ENCODE peak calls at places on chromosomes 2 and 18, in seven cellular contexts. T is RWPE1, Q is choroid plexus epithelial cell, H is AG10803, V is cardiac muscle cell, R is heart left ventricle, A is GM12865. N is an unnamed sample.

GRCh38 chr18:21664069-21664468 is 40.5 kb downstream of the ABHD3 start:
- DNase-seq in V (no peak), Q (no peak), A (no peak), T (no peak), R (no peak), H (no peak), N (no peak)

GRCh38 chr2:16115881-16116830 is 175.8 kb downstream of the MYCN start:
- DNase-seq in R (no peak), A (no peak), V (no peak), Q (no peak), H (no peak), T (no peak), N (no peak)

GRCh38 chr2:239262484-239263230 is 138.2 kb downstream of the HDAC4 start:
- DNase-seq in V (no peak), H (no peak), T (no peak), R (peak), Q (no peak), A (no peak), N (no peak)

GRCh38 chr2:179898873-179899272 is 37.5 kb upstream of the ZNF385B start:
- DNase-seq in T (no peak), A (peak), Q (peak), V (peak), H (peak), R (no peak), N (no peak)

GRCh38 chr2:492178-492577 is 185.0 kb downstream of the TMEM18 start:
- DNase-seq in A (no peak), R (no peak), Q (no peak), T (no peak), H (no peak), V (no peak), N (no peak)

GRCh38 chr2:157894694-157895450 is 18.7 kb upstream of the ACVR1 start:
- DNase-seq in V (no peak), Q (peak), A (no peak), T (peak), R (no peak), H (peak), N (no peak)

GRCh38 chr2:150625300-150625699 is 137.8 kb upstream of the RND3 start:
- DNase-seq in Q (no peak), A (no peak), H (no peak), T (no peak), V (no peak), R (no peak), N (no peak)

GRCh38 chr18:47978603-47979002 is 48.1 kb upstream of the SMAD2 start:
- DNase-seq in H (no peak), R (no peak), V (no peak), T (no peak), Q (no peak), A (no peak), N (no peak)

GRCh38 chr2:72757177-72757775 is 68.6 kb downstream of the EXOC6B start:
- DNase-seq in R (no peak), T (peak), V (peak), A (no peak), Q (peak), H (peak), N (no peak)

GRCh38 chr2:168157926-168158325 is 89.5 kb downstream of the STK39 start:
- DNase-seq in A (no peak), V (no peak), T (peak), Q (no peak), R (no peak), H (no peak), N (no peak)

GRCh38 chr2:96763511-96764252 is 3.0 kb downstream of the CNNM4 start:
- DNase-seq in H (no peak), Q (no peak), T (peak), R (no peak), A (no peak), V (peak), N (peak)

GRCh38 chr18:24009651-24010333 is 4.8 kb upstream of the TTC39C start:
- DNase-seq in V (no peak), T (no peak), R (no peak), A (peak), H (no peak), Q (no peak), N (no peak)

GRCh38 chr18:74476154-74476553 is 19.0 kb upstream of the DIPK1C start:
- DNase-seq in V (peak), H (no peak), T (no peak), A (no peak), Q (peak), R (peak), N (no peak)

GRCh38 chr18:62898359-62898758 is 183.0 kb downstream of the PHLPP1 start:
- DNase-seq in H (no peak), A (peak), R (no peak), Q (no peak), V (no peak), T (no peak), N (peak)

GRCh38 chr2:162060522-162060921 is 13.5 kb downstream of the DPP4 start:
- DNase-seq in H (no peak), T (no peak), Q (no peak), R (no peak), V (no peak), A (no peak), N (no peak)

GRCh38 chr2:200311139-200311538 is 4.6 kb downstream of the SPATS2L start:
- DNase-seq in Q (no peak), A (no peak), R (no peak), T (no peak), V (no peak), H (no peak), N (no peak)

GRCh38 chr2:69131983-69132675 is 119.2 kb downstream of the ANTXR1 start:
- DNase-seq in V (no peak), R (no peak), T (no peak), H (no peak), A (no peak), Q (no peak), N (no peak)

GRCh38 chr2:240397924-240398611 is 37.4 kb upstream of the GPC1 start:
- DNase-seq in Q (peak), R (peak), T (no peak), H (peak), V (no peak), A (no peak), N (no peak)

GRCh38 chr2:172947461-172947860 is 128.2 kb upstream of the MAP3K20 start:
- DNase-seq in Q (no peak), V (no peak), H (no peak), A (no peak), T (no peak), R (no peak), N (no peak)

GRCh38 chr2:134325696-134326095 is 71.8 kb downstream of the MGAT5 start:
- DNase-seq in A (no peak), R (no peak), Q (no peak), T (no peak), H (no peak), V (no peak), N (no peak)

GRCh38 chr2:162220438-162220837 is 22.8 kb downstream of the FAP start:
- DNase-seq in V (no peak), Q (no peak), R (no peak), H (no peak), T (no peak), A (no peak), N (no peak)

GRCh38 chr2:4866198-4866597 is 826.0 kb upstream of the SOX11 start:
- DNase-seq in A (no peak), H (no peak), T (no peak), V (no peak), Q (no peak), R (no peak), N (no peak)

DNA sequence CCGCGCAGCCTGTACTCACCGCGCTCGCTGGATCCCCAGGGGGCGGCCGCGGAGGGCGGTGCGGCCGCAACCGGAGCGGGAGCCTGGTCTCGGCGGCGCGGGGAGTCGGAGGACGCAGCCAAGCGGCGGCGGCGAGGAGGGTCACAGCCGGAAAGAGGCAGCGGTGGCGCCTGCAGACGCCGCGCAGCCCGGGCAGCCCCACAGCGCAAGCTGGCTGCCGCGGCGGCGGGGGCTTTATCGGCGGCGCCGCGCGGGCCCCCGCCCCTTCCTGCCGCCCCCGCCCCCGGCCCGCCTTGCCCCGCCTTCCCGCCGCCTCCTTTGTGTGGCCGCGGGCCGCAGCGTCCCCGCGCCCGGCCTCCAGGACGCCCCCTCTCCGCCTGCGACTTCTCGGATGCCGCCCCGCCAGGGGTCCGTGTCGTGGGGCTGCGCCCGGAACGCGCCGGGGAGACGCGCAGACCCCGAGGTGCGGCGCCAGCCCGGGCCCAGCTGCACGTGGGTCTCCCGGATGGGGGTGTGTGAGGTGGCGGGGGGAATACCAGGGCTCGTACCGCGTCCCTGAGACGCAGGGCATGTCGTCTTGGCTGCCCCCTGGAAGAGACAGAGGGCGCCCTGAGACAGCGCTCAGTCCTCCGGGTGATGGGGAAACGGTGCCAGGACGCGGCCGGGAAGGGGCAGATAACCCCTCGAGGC is at the start of gene SERPINE2:
- DNase-seq in A (peak), H (peak), V (peak), R (peak), Q (peak), T (peak), N (peak)
- TF ChIP-seq CTCF in A (no peak), H (peak), V (peak), R (no peak), Q (peak), T (peak), N (peak)

GRCh38 chr18:36448384-36449290 is 151.1 kb downstream of the FHOD3 start:
- DNase-seq in T (no peak), H (no peak), A (no peak), Q (peak), V (no peak), R (peak), N (no peak)
- TF ChIP-seq CTCF in T (no peak), H (no peak), A (no peak), Q (no peak), V (no peak), R (no peak), N (no peak)

GRCh38 chr2:108604196-108604595 is 69.9 kb downstream of the LIMS1 start:
- DNase-seq in V (no peak), R (no peak), T (no peak), Q (peak), A (no peak), H (no peak), N (no peak)

GRCh38 chr2:108611021-108611420 is 76.8 kb downstream of the LIMS1 start:
- DNase-seq in R (no peak), T (no peak), A (peak), V (no peak), Q (no peak), H (no peak), N (peak)

GRCh38 chr2:108605947-108606346 is 71.7 kb downstream of the LIMS1 start:
- DNase-seq in A (peak), R (no peak), H (no peak), V (no peak), T (no peak), Q (no peak), N (no peak)

GRCh38 chr2:108612153-108612513 is 77.9 kb downstream of the LIMS1 start:
- DNase-seq in A (peak), Q (no peak), T (no peak), V (no peak), H (peak), R (no peak), N (peak)

DNA sequence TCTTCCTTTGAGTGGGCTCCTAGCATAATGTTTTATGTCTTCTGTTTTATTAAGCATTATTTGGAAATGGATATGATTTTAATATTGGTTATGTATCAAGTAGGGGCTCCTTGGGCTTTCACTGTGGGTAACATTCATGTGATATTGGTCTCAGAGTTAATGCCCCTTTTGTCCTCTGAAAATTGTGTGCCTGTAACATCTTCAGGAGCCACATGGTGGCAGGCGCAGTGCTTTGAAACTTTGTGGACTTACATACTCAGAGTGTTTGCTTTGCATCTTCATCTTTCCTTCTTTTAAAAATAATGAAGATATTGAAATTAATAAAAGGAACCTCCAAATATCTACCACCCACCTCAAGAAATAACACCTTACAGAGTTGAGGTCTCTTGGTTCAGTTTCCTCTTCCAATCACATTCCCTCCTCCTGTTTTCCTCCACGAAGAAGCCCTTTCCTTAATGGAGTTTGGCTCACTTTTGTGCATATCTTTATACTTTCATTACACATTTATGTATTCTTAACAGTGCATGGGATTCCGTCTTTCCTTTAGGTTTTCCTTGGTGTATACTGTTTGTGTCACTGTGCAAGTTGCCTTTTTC is 73.5 kb downstream of the LIMS1 start:
- DNase-seq in A (peak), T (no peak), R (peak), Q (peak), V (peak), H (peak), N (no peak)
- TF ChIP-seq CTCF in A (peak), T (peak), R (peak), Q (peak), V (peak), H (peak), N (peak)

GRCh38 chr18:22839488-22839930 is 93.6 kb upstream of the RBBP8 start:
- DNase-seq in H (no peak), V (no peak), Q (no peak), R (no peak), T (no peak), A (no peak), N (no peak)
- TF ChIP-seq CTCF in H (no peak), V (no peak), Q (no peak), R (no peak), T (no peak), A (no peak), N (no peak)

GRCh38 chr2:1856922-1857321 is 112.6 kb upstream of the PXDN start:
- DNase-seq in T (no peak), A (no peak), H (peak), R (no peak), Q (peak), V (no peak), N (no peak)

GRCh38 chr2:1855150-1855549 is 110.8 kb upstream of the PXDN start:
- DNase-seq in R (no peak), A (no peak), Q (peak), T (no peak), H (no peak), V (peak), N (no peak)

GRCh38 chr2:1856481-1856880 is 112.2 kb upstream of the PXDN start:
- DNase-seq in Q (peak), R (no peak), A (no peak), H (no peak), T (no peak), V (no peak), N (no peak)

GRCh38 chr2:1858733-1859132 is 114.4 kb upstream of the PXDN start:
- DNase-seq in A (no peak), R (no peak), V (peak), Q (no peak), T (no peak), H (no peak), N (no peak)

DNA sequence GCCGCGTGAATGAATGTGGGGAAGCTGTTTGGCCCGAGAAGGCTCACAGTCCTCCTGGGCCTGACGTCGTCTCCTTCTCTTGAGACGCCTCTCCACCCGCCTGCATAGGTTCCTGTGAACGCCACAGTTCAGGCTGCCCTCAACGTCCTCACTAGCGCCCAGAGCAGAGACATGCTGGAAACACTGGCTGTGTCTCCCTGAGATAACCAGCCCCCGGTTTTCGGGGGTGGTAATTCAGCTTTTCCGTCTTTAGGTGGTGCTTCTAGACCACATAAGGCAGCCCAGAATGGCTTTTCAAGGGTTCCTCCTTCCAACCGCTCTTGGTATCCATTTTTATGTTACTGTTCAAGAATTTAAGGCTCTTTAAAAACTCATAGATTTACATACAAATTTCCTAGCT is 110.4 kb upstream of the PXDN start:
- DNase-seq in Q (peak), H (peak), A (no peak), R (no peak), T (peak), V (peak), N (peak)
- TF ChIP-seq CTCF in Q (peak), H (peak), A (no peak), R (peak), T (no peak), V (peak), N (peak)

GRCh38 chr18:72530622-72531021 is 13.5 kb downstream of the CBLN2 start:
- DNase-seq in R (no peak), H (no peak), V (no peak), A (no peak), Q (peak), T (no peak), N (no peak)
- TF ChIP-seq CTCF in R (no peak), H (no peak), V (peak), A (no peak), Q (peak), T (no peak), N (no peak)

N was measured in GM13977.